ENCODE peak calls at places on chromosomes 2 and 18, in seven cellular contexts. D is SK-N-SH, O is GM12878, M is HCT116, C is HepG2, T is K562, L is H1. Y is an unnamed sample.

GRCh38 chr18:22332590-22332989 is 85.1 kb downstream of the CTAGE1 start:
- DNase-seq in D (no peak), O (no peak), M (no peak), C (peak; percentile 5), T (peak; percentile 55), L (peak; percentile 75), Y (no peak)

GRCh38 chr2:70367722-70368323 is 66.0 kb upstream of the FAM136A start:
- DNase-seq in D (no peak), O (no peak), M (peak; percentile 15), C (no peak), T (no peak), L (peak; percentile 52), Y (peak; percentile 20)

GRCh38 chr2:117409443-117409842 is 405.0 kb upstream of the DDX18 start:
- DNase-seq in D (no peak), O (no peak), M (no peak), C (no peak), T (no peak), L (no peak), Y (no peak)

GRCh38 chr18:7325126-7325430 is 94.2 kb downstream of the LRRC30 start:
- DNase-seq in D (no peak), O (no peak), M (no peak), C (no peak), T (no peak), L (no peak), Y (no peak)

GRCh38 chr18:5961828-5962150 is 66.5 kb upstream of the TMEM200C start:
- DNase-seq in D (no peak), O (no peak), M (no peak), C (no peak), T (no peak), L (no peak), Y (no peak)

GRCh38 chr2:174546519-174547506 is 50.8 kb downstream of the WIPF1 start:
- DNase-seq in D (peak; percentile 47), O (no peak), M (peak; percentile 29), C (peak; percentile 38), T (peak; percentile 76), L (peak; percentile 65), Y (peak; percentile 67)

GRCh38 chr2:63740020-63740419 is 101.7 kb upstream of the UGP2 start:
- DNase-seq in D (no peak), O (no peak), M (no peak), C (no peak), T (no peak), L (no peak), Y (no peak)

GRCh38 chr2:20424300-20425290 is 22.3 kb upstream of the RHOB start:
- DNase-seq in D (peak; percentile 57), O (peak; percentile 57), M (no peak), C (no peak), T (peak; percentile 41), L (no peak), Y (no peak)

GRCh38 chr2:9697904-9698303 is 67.1 kb upstream of the YWHAQ start:
- DNase-seq in D (no peak), O (no peak), M (no peak), C (no peak), T (no peak), L (no peak), Y (no peak)

DNA sequence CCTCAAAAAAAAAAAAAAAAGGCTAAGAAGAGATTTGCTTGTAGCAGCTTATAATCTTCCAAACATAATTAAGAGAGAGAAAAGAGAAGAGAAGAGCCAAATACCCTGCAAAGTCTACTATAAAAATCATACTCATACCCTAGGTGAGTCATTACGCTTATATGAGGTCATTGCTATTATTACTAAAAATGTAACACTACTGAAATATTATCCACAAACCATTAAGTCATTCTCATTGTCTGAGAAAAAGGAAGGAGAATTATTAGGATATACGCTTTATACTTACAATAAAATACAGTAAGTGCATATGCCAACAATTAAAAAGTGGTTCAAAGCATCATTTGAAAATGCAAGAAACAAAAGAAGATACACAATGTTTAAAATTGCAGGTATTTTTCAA is 66.5 kb downstream of the COLEC12 start:
- DNase-seq in D (no peak), O (no peak), M (no peak), C (no peak), T (no peak), L (no peak), Y (no peak)
- TF ChIP-seq JUND in D (peak; percentile 31), O (no peak), M (no peak), C (no peak), T (no peak), L (no peak), Y (no peak)

GRCh38 chr2:201777869-201778268 is 2.9 kb downstream of the ALS2 start:
- DNase-seq in D (no peak), O (no peak), M (no peak), C (no peak), T (no peak), L (no peak), Y (no peak)
- TF ChIP-seq JUND in D (no peak), O (no peak), M (no peak), C (no peak), T (no peak), L (no peak), Y (no peak)

DNA sequence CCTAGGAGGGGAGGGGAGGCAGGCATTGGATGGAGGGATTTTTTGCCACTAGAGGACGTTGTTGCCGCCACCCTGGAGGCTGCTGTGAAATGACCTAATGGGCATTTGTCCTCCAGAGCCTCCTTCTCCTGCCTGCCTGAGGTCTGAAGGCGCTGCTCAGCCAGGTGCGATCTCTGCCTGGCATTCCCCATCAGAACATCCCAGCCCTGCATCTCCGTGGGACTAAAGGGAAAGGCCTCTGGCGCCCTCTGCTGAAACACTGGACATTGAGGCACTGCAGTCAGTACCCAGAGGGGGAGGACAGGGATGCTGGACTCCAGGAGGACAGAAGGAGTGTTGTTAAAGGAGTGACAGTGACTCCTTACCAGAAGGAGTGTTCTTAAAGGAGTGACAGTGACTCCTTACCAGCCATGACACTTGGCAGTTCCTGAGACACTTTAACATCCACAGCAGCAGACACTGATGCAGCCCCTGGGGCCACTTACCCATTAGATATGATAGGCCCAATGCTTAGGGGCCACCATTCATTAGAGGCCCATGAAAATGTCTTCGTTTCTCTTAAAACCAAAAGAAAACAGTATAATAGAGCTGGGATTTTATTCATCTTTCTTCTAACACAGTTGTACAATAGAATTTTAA is 17.0 kb downstream of the THNSL2 start:
- DNase-seq in D (peak; percentile 82), O (no peak), M (peak; percentile 61), C (peak; percentile 70), T (peak; percentile 68), L (peak; percentile 84), Y (peak; percentile 45)
- TF ChIP-seq JUND in D (no peak), O (no peak), M (no peak), C (no peak), T (no peak), L (no peak), Y (no peak)

GRCh38 chr2:152097291-152098032 is 1.4 kb downstream of the CACNB4 start:
- DNase-seq in D (peak; percentile 46), O (no peak), M (peak; percentile 13), C (peak; percentile 65), T (no peak), L (no peak), Y (peak; percentile 36)
- TF ChIP-seq JUND in D (no peak), O (no peak), M (peak; percentile 24), C (no peak), T (no peak), L (no peak), Y (no peak)

DNA sequence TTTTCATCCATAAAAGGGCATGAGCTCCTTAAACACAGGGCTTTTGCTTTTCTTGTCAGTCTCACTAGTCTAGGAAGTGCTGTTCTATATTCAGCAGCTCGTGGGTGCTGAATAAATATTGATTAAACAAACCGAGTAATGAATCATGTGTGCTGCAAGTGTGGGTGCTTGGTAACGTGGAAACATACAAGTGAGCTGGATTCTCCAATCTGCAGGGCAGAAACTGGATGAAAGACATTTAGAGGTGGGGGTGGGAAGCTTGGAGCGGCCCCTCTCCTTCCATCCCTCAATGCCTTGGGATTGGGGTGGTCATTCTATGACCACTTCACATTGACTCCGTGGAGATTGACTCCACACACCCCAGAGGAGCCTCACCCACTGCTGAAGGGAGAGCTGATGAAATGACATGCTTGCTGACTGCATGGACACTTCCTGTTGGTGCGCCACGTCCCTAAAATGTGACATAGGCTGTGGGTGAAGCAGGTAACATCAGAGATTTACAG is 114.5 kb downstream of the DOCK10 start:
- DNase-seq in D (no peak), O (no peak), M (no peak), C (no peak), T (no peak), L (no peak), Y (peak; percentile 39)
- TF ChIP-seq JUND in D (no peak), O (no peak), M (no peak), C (no peak), T (no peak), L (no peak), Y (no peak)

DNA sequence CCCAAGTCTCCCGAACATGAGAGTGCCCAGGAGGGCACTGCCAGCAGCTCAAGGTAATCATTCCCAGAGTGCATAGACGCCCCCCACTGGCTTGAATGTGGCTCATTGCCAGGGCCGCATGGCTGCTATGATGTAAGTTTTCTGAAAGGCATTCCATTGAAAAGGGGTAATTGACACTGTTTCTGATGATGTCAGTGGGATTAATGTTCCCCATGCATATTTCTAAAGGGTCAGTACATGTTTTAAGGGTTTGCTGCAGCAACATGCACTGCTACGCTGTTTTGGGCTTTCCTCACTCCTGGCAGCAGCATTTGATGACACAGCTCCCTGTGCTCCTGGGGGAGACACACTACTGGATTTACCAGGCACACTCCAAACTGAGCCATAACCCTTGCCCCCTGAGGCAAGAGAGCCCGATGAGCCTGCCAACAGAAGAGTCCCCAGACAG is 36.7 kb downstream of the KIAA2012 start:
- DNase-seq in D (no peak), O (no peak), M (no peak), C (no peak), T (no peak), L (no peak), Y (no peak)
- TF ChIP-seq JUND in D (no peak), O (no peak), M (no peak), C (no peak), T (no peak), L (no peak), Y (no peak)

DNA sequence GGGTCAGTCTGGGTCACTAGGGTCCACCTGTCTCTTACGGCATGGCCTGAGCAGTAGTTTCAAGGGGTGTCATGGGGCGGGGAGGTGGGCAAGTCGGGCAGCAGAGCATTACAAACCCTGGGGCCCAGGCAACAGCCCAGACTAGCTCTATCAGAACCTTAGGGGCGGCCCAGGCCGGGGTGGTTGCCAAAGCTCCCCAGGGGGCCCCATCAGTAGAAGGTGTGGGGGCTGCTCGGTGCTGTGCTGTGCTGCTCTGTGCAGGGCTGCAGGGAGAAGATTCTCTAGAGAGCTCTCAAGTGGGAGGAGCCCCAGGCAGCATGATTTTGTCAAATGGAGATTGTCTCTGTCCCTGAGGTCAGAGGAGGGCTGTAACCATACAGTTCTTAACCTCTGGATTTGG is 36.4 kb upstream of the SLC14A1 start:
- DNase-seq in D (no peak), O (no peak), M (no peak), C (no peak), T (peak; percentile 57), L (no peak), Y (no peak)
- TF ChIP-seq JUND in D (no peak), O (no peak), M (no peak), C (no peak), T (no peak), L (no peak), Y (no peak)

Y was measured in T47D.